ENCODE peak calls at places on chromosomes 1 and 21, in seven cellular contexts. Z, R, J, A, B, D and G are unnamed samples.

GRCh38 chr1:45410850-45411509 is 70.7 kb upstream of the MUTYH start:
- DNase-seq in Z (no peak), R (no peak), J (no peak), A (no peak), B (no peak), D (no peak), G (peak; percentile 9)

GRCh38 chr1:56436912-56437403 is 142.4 kb downstream of the PLPP3 start:
- DNase-seq in Z (no peak), R (no peak), J (no peak), A (no peak), B (peak; percentile 95), D (no peak), G (no peak)

GRCh38 chr1:229098361-229098760 is 172.6 kb upstream of the RAB4A start:
- DNase-seq in Z (no peak), R (no peak), J (no peak), A (no peak), B (no peak), D (no peak), G (no peak)

GRCh38 chr1:42737257-42737656 is 2.8 kb downstream of the CLDN19 start:
- DNase-seq in Z (no peak), R (peak; percentile 48), J (no peak), A (no peak), B (no peak), D (no peak), G (no peak)

GRCh38 chr21:40967771-40968170 is 120.8 kb upstream of the DSCAM start:
- DNase-seq in Z (no peak), R (no peak), J (no peak), A (no peak), B (peak; percentile 23), D (no peak), G (no peak)

GRCh38 chr1:119840745-119841144 is 29.5 kb upstream of the REG4 start:
- DNase-seq in Z (no peak), R (no peak), J (no peak), A (no peak), B (no peak), D (no peak), G (no peak)

GRCh38 chr21:42009831-42010506 is at the start of gene ZBTB21:
- DNase-seq in Z (peak; percentile 99), R (peak; percentile 99), J (peak; percentile 97), A (peak; percentile 98), B (peak; percentile 99), D (peak; percentile 97), G (peak; percentile 98)

GRCh38 chr1:107546571-107546970 is 405.7 kb downstream of the NTNG1 start:
- DNase-seq in Z (no peak), R (no peak), J (no peak), A (no peak), B (no peak), D (no peak), G (no peak)

GRCh38 chr1:109659145-109659544 is 3.2 kb downstream of the GSTM4 start:
- DNase-seq in Z (no peak), R (peak; percentile 46), J (no peak), A (no peak), B (no peak), D (no peak), G (no peak)

GRCh38 chr1:198556969-198557368 is 16.5 kb upstream of the ATP6V1G3 start:
- DNase-seq in Z (peak; percentile 46), R (peak; percentile 64), J (peak; percentile 47), A (peak; percentile 51), B (no peak), D (no peak), G (peak; percentile 6)

GRCh38 chr21:30718239-30718909 is at the start of gene KRTAP21-3:
- DNase-seq in Z (no peak), R (no peak), J (no peak), A (no peak), B (no peak), D (no peak), G (no peak)

GRCh38 chr1:201593200-201593828 is 54.4 kb downstream of the NAV1 start:
- DNase-seq in Z (no peak), R (no peak), J (no peak), A (peak; percentile 34), B (no peak), D (peak; percentile 97), G (peak; percentile 80)

GRCh38 chr21:29077651-29078090 is 4.2 kb upstream of the CCT8 start:
- DNase-seq in Z (no peak), R (peak; percentile 60), J (no peak), A (no peak), B (no peak), D (peak; percentile 48), G (no peak)

GRCh38 chr1:54995835-54996234 is 2.9 kb upstream of the BSND start:
- DNase-seq in Z (no peak), R (no peak), J (peak; percentile 19), A (no peak), B (no peak), D (no peak), G (no peak)

GRCh38 chr1:201331166-201331565 is 46.3 kb downstream of the TNNT2 start:
- DNase-seq in Z (no peak), R (no peak), J (no peak), A (peak; percentile 28), B (no peak), D (no peak), G (no peak)

GRCh38 chr1:30318413-30318812 is 405.0 kb downstream of the MATN1 start:
- DNase-seq in Z (no peak), R (no peak), J (no peak), A (no peak), B (no peak), D (no peak), G (no peak)

GRCh38 chr1:55288245-55288644 is 73.1 kb upstream of the USP24 start:
- DNase-seq in Z (peak; percentile 25), R (no peak), J (no peak), A (no peak), B (no peak), D (no peak), G (no peak)

GRCh38 chr1:14543191-14543849 is 55.2 kb upstream of the KAZN start:
- DNase-seq in Z (no peak), R (no peak), J (no peak), A (no peak), B (no peak), D (peak; percentile 15), G (no peak)

GRCh38 chr1:63951076-63951946 is 177.5 kb downstream of the ROR1 start:
- DNase-seq in Z (no peak), R (no peak), J (no peak), A (no peak), B (no peak), D (peak; percentile 13), G (no peak)

GRCh38 chr21:25733859-25734653 is 648 bp downstream of the ATP5PF start:
- DNase-seq in Z (no peak), R (peak; percentile 71), J (peak; percentile 17), A (no peak), B (no peak), D (peak; percentile 35), G (peak; percentile 16)

GRCh38 chr1:18191037-18191867 is 83.7 kb downstream of the IGSF21 start:
- DNase-seq in Z (no peak), R (no peak), J (no peak), A (no peak), B (peak; percentile 42), D (no peak), G (no peak)

GRCh38 chr1:153945131-153945794 is 1.3 kb downstream of the DENND4B start:
- DNase-seq in Z (peak; percentile 80), R (peak; percentile 46), J (peak; percentile 80), A (peak; percentile 83), B (peak; percentile 36), D (peak; percentile 46), G (no peak)

DNA sequence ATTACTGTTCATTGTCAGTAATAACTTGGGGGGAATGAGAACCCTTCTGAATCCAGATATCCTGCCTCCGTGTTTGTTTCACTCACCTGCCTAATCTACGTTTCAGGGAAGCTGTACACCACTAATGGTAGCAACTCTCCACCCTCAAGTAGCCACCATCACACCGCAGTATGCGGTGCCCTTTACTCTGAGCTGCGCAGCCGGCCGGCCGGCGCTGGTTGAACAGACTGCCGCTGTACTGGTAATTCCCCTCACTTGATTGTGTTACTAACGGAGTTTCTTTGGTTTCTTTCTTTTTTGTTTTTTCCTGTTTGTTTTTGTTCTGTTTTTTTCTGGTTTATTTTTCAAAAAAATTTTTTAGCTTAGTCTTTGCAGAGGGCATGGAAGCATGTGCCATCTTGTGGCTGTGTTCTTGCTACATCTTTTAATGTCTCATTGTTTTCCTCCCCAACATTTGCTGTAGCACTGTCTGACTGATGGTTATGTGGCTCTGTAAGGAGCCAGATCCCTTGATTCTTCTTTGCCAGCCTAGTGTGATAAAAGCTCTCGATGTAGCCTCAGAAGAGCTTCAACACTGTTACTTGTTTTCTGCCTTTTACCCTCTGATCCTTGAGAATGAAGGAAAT is 15.9 kb upstream of the OLFML3 start:
- DNase-seq in Z (no peak), R (no peak), J (no peak), A (no peak), B (no peak), D (peak; percentile 14), G (no peak)
- H3K36me3 ChIP-seq in Z (peaks cover 99% of the 10 kb centered on the region), R (peaks cover 14% of the 10 kb centered on the region), J (peaks cover 68% of the 10 kb centered on the region), A (peaks cover 92% of the 10 kb centered on the region), B (peaks cover 27% of the 10 kb centered on the region), D (peaks cover 22% of the 10 kb centered on the region), G (peaks cover 62% of the 10 kb centered on the region)

GRCh38 chr1:183110466-183110865 is 75.6 kb upstream of the LAMC2 start:
- DNase-seq in Z (no peak), R (no peak), J (no peak), A (peak; percentile 62), B (peak; percentile 53), D (no peak), G (no peak)

GRCh38 chr1:183116416-183116815 is 69.6 kb upstream of the LAMC2 start:
- DNase-seq in Z (no peak), R (no peak), J (no peak), A (no peak), B (no peak), D (no peak), G (no peak)

DNA sequence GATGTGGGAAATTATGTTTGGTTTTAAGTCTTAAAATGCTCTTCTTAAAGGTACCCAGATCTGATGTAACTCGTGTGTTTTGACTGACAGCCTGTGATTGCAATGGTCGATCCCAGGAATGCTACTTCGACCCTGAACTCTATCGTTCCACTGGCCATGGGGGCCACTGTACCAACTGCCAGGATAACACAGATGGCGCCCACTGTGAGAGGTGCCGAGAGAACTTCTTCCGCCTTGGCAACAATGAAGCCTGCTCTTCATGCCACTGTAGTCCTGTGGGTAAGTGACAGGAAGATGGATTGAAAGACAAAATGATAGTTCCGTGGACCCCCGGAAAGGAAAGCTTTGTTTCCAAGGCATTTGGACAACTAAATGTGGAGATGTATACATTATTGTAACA is 71.6 kb upstream of the LAMC2 start:
- DNase-seq in Z (no peak), R (no peak), J (no peak), A (no peak), B (no peak), D (no peak), G (no peak)
- H3K36me3 ChIP-seq in Z (peaks cover 97% of the 10 kb centered on the region), R (no peaks in the 10 kb centered on the region), J (no peaks in the 10 kb centered on the region), A (peaks cover 56% of the 10 kb centered on the region), B (no peaks in the 10 kb centered on the region), D (peaks cover 42% of the 10 kb centered on the region), G (peaks cover 60% of the 10 kb centered on the region)

DNA sequence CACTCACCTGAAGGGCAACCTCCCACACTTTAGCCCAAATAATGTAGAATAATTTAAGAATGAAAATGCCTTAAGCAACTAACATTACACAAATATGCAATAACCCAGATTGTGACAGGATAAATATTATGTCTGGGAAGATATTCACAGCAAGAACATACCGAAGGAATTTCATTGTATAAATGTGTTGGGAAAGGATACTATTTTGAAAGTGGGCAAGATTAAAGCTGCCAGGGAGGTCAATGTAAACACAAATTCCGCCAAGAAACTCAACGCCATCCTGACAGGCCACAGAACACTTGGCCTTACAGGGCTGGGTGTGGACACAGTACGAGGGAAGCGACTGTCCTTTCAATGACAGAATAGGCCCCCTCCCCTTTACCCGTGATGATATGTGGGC is 173.3 kb downstream of the RUNX1 start:
- DNase-seq in Z (no peak), R (no peak), J (no peak), A (no peak), B (no peak), D (peak; percentile 50), G (no peak)
- H3K36me3 ChIP-seq in Z (peaks cover 78% of the 10 kb centered on the region), R (no peaks in the 10 kb centered on the region), J (peaks cover 52% of the 10 kb centered on the region), A (peaks cover 83% of the 10 kb centered on the region), B (no peaks in the 10 kb centered on the region), D (peaks cover 60% of the 10 kb centered on the region), G (peaks cover 90% of the 10 kb centered on the region)

GRCh38 chr1:9038338-9038650 is 12.1 kb upstream of the SLC2A7 start:
- DNase-seq in Z (no peak), R (no peak), J (no peak), A (peak; percentile 18), B (no peak), D (no peak), G (no peak)
- H3K36me3 ChIP-seq in Z (no peaks in the 10 kb centered on the region), R (peaks cover 26% of the 10 kb centered on the region), J (no peaks in the 10 kb centered on the region), A (no peaks in the 10 kb centered on the region), B (no peaks in the 10 kb centered on the region), D (no peaks in the 10 kb centered on the region), G (no peaks in the 10 kb centered on the region)